ENCODE peak calls at places on chromosomes 13 and 19, in eight cellular contexts. One of them, this sample, is unnamed.

GRCh38 chr13:43227721-43228120 is 204.3 kb downstream of the DNAJC15 start:
- DNase-seq in AG04450: no peak
- DNase-seq in uterus: no peak
- DNase-seq in lower lobe of right lung: no peak
- DNase-seq in stomach: no peak
- DNase-seq in GM12878: no peak
- DNase-seq in ovary: no peak
- DNase-seq in cardiac muscle cell: peak
- DNase-seq in this sample: no peak

GRCh38 chr13:93284056-93284455 is 57.4 kb downstream of the GPC6 start:
- DNase-seq in AG04450: no peak
- DNase-seq in uterus: no peak
- DNase-seq in lower lobe of right lung: no peak
- DNase-seq in stomach: no peak
- DNase-seq in GM12878: no peak
- DNase-seq in ovary: no peak
- DNase-seq in cardiac muscle cell: no peak
- DNase-seq in this sample: no peak

GRCh38 chr13:94583926-94584325 is 12.0 kb downstream of the TGDS start:
- DNase-seq in AG04450: no peak
- DNase-seq in uterus: no peak
- DNase-seq in lower lobe of right lung: no peak
- DNase-seq in stomach: no peak
- DNase-seq in GM12878: no peak
- DNase-seq in ovary: no peak
- DNase-seq in cardiac muscle cell: peak
- DNase-seq in this sample: no peak

GRCh38 chr13:91539458-91540156 is 141.2 kb downstream of the GPC5 start:
- DNase-seq in AG04450: no peak
- DNase-seq in uterus: no peak
- DNase-seq in lower lobe of right lung: no peak
- DNase-seq in stomach: no peak
- DNase-seq in GM12878: no peak
- DNase-seq in ovary: no peak
- DNase-seq in cardiac muscle cell: no peak
- DNase-seq in this sample: no peak

GRCh38 chr13:34416833-34417425 is 525.1 kb upstream of the NBEA start:
- DNase-seq in AG04450: peak
- DNase-seq in uterus: peak
- DNase-seq in lower lobe of right lung: no peak
- DNase-seq in stomach: no peak
- DNase-seq in GM12878: no peak
- DNase-seq in ovary: peak
- DNase-seq in cardiac muscle cell: peak
- DNase-seq in this sample: no peak

GRCh38 chr13:42788601-42789000 is 7.2 kb downstream of the FAM216B start:
- DNase-seq in AG04450: no peak
- DNase-seq in uterus: no peak
- DNase-seq in lower lobe of right lung: no peak
- DNase-seq in stomach: no peak
- DNase-seq in GM12878: no peak
- DNase-seq in ovary: no peak
- DNase-seq in cardiac muscle cell: no peak
- DNase-seq in this sample: no peak

GRCh38 chr19:46015961-46016425 is 6.9 kb downstream of the PGLYRP1 start:
- DNase-seq in AG04450: no peak
- DNase-seq in uterus: no peak
- DNase-seq in lower lobe of right lung: peak
- DNase-seq in stomach: no peak
- DNase-seq in GM12878: no peak
- DNase-seq in ovary: no peak
- DNase-seq in cardiac muscle cell: no peak
- DNase-seq in this sample: no peak

GRCh38 chr19:6209233-6209632 is 70.5 kb downstream of the MLLT1 start:
- DNase-seq in AG04450: no peak
- DNase-seq in uterus: no peak
- DNase-seq in lower lobe of right lung: no peak
- DNase-seq in stomach: no peak
- DNase-seq in GM12878: no peak
- DNase-seq in ovary: no peak
- DNase-seq in cardiac muscle cell: no peak
- DNase-seq in this sample: no peak

GRCh38 chr13:30113983-30114491 is 193.3 kb downstream of the KATNAL1 start:
- DNase-seq in AG04450: no peak
- DNase-seq in uterus: peak
- DNase-seq in lower lobe of right lung: no peak
- DNase-seq in stomach: peak
- DNase-seq in GM12878: no peak
- DNase-seq in ovary: no peak
- DNase-seq in cardiac muscle cell: no peak
- DNase-seq in this sample: no peak

GRCh38 chr13:26965058-26965380 is 204.4 kb upstream of the GPR12 start:
- DNase-seq in AG04450: no peak
- DNase-seq in uterus: no peak
- DNase-seq in lower lobe of right lung: peak
- DNase-seq in stomach: no peak
- DNase-seq in GM12878: no peak
- DNase-seq in ovary: no peak
- DNase-seq in cardiac muscle cell: no peak
- DNase-seq in this sample: no peak

GRCh38 chr19:32914879-32915278 is 45.3 kb upstream of the SLC7A9 start:
- DNase-seq in AG04450: no peak
- DNase-seq in uterus: no peak
- DNase-seq in lower lobe of right lung: no peak
- DNase-seq in stomach: no peak
- DNase-seq in GM12878: no peak
- DNase-seq in ovary: no peak
- DNase-seq in cardiac muscle cell: no peak
- DNase-seq in this sample: no peak

GRCh38 chr19:30315159-30315558 is 57.0 kb upstream of the ZNF536 start:
- DNase-seq in AG04450: no peak
- DNase-seq in uterus: no peak
- DNase-seq in lower lobe of right lung: no peak
- DNase-seq in stomach: no peak
- DNase-seq in GM12878: no peak
- DNase-seq in ovary: no peak
- DNase-seq in cardiac muscle cell: no peak
- DNase-seq in this sample: no peak

GRCh38 chr13:114118086-114118762 is 14.2 kb downstream of the RASA3 start:
- DNase-seq in AG04450: no peak
- DNase-seq in uterus: no peak
- DNase-seq in lower lobe of right lung: no peak
- DNase-seq in stomach: no peak
- DNase-seq in GM12878: no peak
- DNase-seq in ovary: no peak
- DNase-seq in cardiac muscle cell: no peak
- DNase-seq in this sample: no peak

GRCh38 chr13:44373247-44373600 is 400 bp upstream of the SERP2 start:
- DNase-seq in AG04450: no peak
- DNase-seq in uterus: no peak
- DNase-seq in lower lobe of right lung: no peak
- DNase-seq in stomach: no peak
- DNase-seq in GM12878: no peak
- DNase-seq in ovary: no peak
- DNase-seq in cardiac muscle cell: no peak
- DNase-seq in this sample: no peak

GRCh38 chr19:3075605-3076431 is 13.5 kb upstream of the TLE5 start:
- DNase-seq in AG04450: no peak
- DNase-seq in uterus: peak
- DNase-seq in lower lobe of right lung: peak
- DNase-seq in stomach: peak
- DNase-seq in GM12878: no peak
- DNase-seq in ovary: peak
- DNase-seq in cardiac muscle cell: peak
- DNase-seq in this sample: no peak

GRCh38 chr13:75687145-75687763 is 51.1 kb downstream of the LMO7 start:
- DNase-seq in AG04450: no peak
- DNase-seq in uterus: no peak
- DNase-seq in lower lobe of right lung: no peak
- DNase-seq in stomach: no peak
- DNase-seq in GM12878: no peak
- DNase-seq in ovary: no peak
- DNase-seq in cardiac muscle cell: peak
- DNase-seq in this sample: no peak

GRCh38 chr19:36460046-36460445 is 29.3 kb downstream of the ZNF566 start:
- DNase-seq in AG04450: no peak
- DNase-seq in uterus: no peak
- DNase-seq in lower lobe of right lung: no peak
- DNase-seq in stomach: no peak
- DNase-seq in GM12878: no peak
- DNase-seq in ovary: no peak
- DNase-seq in cardiac muscle cell: no peak
- DNase-seq in this sample: no peak

DNA sequence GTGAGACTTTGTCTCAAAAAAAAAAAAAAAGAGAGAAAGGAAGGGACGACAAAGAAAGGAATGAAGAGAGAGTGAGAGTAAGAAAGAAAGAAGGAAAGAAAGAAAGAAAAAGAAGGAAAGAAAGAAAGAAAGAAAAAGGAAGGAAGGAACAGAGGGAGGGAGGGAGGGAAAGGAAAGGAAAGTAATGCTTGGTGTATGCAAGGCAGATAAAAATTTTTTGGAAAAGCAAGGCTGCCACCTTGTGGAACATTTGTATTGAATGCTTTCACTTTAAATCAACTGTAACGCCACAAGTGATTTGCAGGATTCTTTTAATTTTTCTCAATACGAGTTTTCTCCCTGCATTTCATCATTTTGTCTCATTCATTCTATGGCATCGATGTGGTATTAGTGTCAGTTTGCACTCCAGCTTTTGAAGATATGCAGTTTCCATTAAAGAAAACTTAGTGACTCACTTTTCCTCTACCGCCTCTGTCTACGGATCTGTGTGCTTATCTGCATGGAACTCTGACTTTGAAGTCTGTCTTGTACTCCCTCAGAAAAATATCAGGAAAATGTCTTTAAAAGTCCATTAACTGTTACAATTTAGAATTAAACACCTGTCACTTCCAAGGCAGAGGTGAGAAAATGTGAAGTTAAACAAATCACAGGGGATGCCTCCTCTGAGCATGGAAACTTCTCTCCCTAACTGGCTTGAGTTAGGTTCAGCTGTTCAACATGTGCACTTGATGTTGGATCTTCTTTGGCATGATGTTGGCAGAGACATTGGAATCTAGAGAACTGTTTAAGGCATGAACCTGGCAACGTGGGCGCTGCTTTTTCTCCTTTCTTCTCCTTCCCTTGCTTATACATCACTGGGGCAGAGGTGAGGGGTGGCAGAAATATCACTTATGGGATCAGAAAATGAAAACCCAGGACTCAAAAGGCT is 20.0 kb upstream of the ZDHHC20 start:
- DNase-seq in AG04450: peak
- DNase-seq in uterus: no peak
- DNase-seq in lower lobe of right lung: no peak
- DNase-seq in stomach: no peak
- DNase-seq in GM12878: no peak
- DNase-seq in ovary: peak
- DNase-seq in cardiac muscle cell: peak
- DNase-seq in this sample: peak
- H3K4me3 ChIP-seq in AG04450: peak
- H3K4me3 ChIP-seq in uterus: no peak
- H3K4me3 ChIP-seq in lower lobe of right lung: no peak
- H3K4me3 ChIP-seq in stomach: no peak
- H3K4me3 ChIP-seq in GM12878: no peak
- H3K4me3 ChIP-seq in ovary: no peak
- H3K4me3 ChIP-seq in cardiac muscle cell: no peak
- H3K4me3 ChIP-seq in this sample: no peak

DNA sequence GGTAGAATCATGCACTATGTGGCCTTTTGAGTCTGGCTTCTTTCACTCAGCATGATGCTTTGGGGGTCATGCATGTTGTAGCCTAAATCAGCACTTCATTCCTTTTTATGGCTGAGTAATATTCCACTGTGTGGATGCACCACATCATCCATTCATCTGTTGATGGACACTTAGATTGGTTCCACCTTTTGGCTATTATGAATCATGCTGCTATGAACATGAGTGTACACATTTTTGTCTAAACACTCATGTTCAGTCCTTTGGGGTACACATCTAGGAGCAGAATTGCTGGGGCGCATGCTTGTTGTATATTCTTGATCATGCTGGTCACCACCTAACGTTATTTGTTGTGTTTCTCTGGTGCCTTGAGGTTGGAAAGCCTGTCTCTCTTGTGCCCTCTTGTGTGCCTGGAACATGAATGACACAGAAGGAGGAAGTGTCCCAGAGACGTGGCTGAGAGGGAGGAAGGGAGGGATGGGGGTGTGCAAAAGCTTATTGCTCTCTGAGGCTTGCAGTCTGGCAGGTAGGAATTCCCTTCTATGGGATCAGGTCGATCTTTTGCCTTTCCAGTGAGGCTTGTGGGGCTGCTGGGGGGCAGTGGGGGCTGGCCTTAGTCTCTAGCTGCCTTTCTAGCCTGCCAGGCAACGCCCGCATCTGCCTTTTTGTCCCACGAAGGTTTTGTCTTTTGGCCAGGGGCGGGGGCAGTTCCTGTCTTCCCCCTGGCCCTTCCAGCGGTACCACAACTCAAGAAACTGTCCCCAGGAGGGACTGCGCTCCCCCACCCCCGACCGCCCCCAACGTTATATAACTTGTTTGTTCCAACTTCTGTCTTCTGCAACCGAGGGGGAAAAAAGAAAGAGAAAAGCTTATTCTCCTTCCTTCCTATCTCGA is 7.6 kb downstream of the KLHL26 start:
- DNase-seq in AG04450: no peak
- DNase-seq in uterus: no peak
- DNase-seq in lower lobe of right lung: no peak
- DNase-seq in stomach: no peak
- DNase-seq in GM12878: no peak
- DNase-seq in ovary: no peak
- DNase-seq in cardiac muscle cell: no peak
- DNase-seq in this sample: no peak
- H3K4me3 ChIP-seq in AG04450: no peak
- H3K4me3 ChIP-seq in uterus: no peak
- H3K4me3 ChIP-seq in lower lobe of right lung: no peak
- H3K4me3 ChIP-seq in stomach: no peak
- H3K4me3 ChIP-seq in GM12878: no peak
- H3K4me3 ChIP-seq in ovary: no peak
- H3K4me3 ChIP-seq in cardiac muscle cell: no peak
- H3K4me3 ChIP-seq in this sample: no peak

GRCh38 chr19:57327993-57328392 is 7.7 kb downstream of the ZNF543 start:
- DNase-seq in AG04450: no peak
- DNase-seq in uterus: no peak
- DNase-seq in lower lobe of right lung: no peak
- DNase-seq in stomach: no peak
- DNase-seq in GM12878: no peak
- DNase-seq in ovary: no peak
- DNase-seq in cardiac muscle cell: no peak
- DNase-seq in this sample: no peak
- H3K4me3 ChIP-seq in AG04450: no peak
- H3K4me3 ChIP-seq in uterus: no peak
- H3K4me3 ChIP-seq in lower lobe of right lung: no peak
- H3K4me3 ChIP-seq in stomach: no peak
- H3K4me3 ChIP-seq in GM12878: no peak
- H3K4me3 ChIP-seq in ovary: no peak
- H3K4me3 ChIP-seq in cardiac muscle cell: no peak
- H3K4me3 ChIP-seq in this sample: no peak

DNA sequence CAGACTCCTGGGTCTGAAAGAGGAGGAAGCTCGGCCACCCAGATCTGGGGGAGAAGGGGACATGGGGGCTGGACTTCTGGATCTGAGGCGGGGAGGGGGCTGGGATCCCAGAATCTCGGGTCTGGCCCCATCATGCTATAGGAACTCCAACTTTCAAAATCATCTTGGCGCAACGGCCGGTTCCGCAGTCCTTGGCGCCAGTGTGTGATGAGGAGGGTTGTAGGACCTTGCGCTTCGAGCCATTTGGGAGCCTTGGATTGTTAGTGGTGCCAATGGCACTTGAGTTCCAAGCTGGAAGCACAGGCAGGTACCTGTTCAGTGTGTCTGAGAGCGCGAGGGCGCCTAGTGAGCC is 324 bp downstream of the RUVBL2 start:
- DNase-seq in AG04450: no peak
- DNase-seq in uterus: no peak
- DNase-seq in lower lobe of right lung: no peak
- DNase-seq in stomach: no peak
- DNase-seq in GM12878: no peak
- DNase-seq in ovary: no peak
- DNase-seq in cardiac muscle cell: no peak
- DNase-seq in this sample: no peak
- H3K4me3 ChIP-seq in AG04450: peak
- H3K4me3 ChIP-seq in uterus: peak
- H3K4me3 ChIP-seq in lower lobe of right lung: peak
- H3K4me3 ChIP-seq in stomach: peak
- H3K4me3 ChIP-seq in GM12878: peak
- H3K4me3 ChIP-seq in ovary: peak
- H3K4me3 ChIP-seq in cardiac muscle cell: peak
- H3K4me3 ChIP-seq in this sample: peak